ENCODE peak calls at places on chromosomes 12 and 14, in six cellular contexts. U is C1 segment of cervical spinal cord; S is NCI-H1105; C is cerebellar cortex; N is AG09309; B is activated CD4-positive, alpha-beta T cell treated with anti-CD3 and anti-CD28 coated beads, Interleukin-2, amount 10 ng/mL, durations not matched to agents 24 days and 14 days. R is an unnamed sample.

GRCh38 chr12:2284321-2284813 is 231.6 kb downstream of the CACNA1C start:
- DNase-seq in U (no peak), S (no peak), C (no peak), N (no peak), B (no peak), R (no peak)

GRCh38 chr12:25829192-25829591 is 129.3 kb upstream of the RASSF8 start:
- DNase-seq in U (no peak), S (no peak), C (no peak), N (peak), B (no peak), R (no peak)

GRCh38 chr12:108694812-108695278 is 36.5 kb downstream of the CORO1C start:
- DNase-seq in U (no peak), S (no peak), C (no peak), N (no peak), B (no peak), R (no peak)

GRCh38 chr14:96482986-96483385 is 19.2 kb upstream of the PAPOLA start:
- DNase-seq in U (no peak), S (no peak), C (no peak), N (no peak), B (no peak), R (no peak)

GRCh38 chr12:93526786-93527428 is 45.6 kb upstream of the SOCS2 start:
- DNase-seq in U (no peak), S (no peak), C (no peak), N (peak), B (no peak), R (no peak)

GRCh38 chr12:119229205-119229604 is 50.5 kb downstream of the HSPB8 start:
- DNase-seq in U (no peak), S (no peak), C (no peak), N (no peak), B (no peak), R (no peak)

GRCh38 chr12:23028158-23028802 is 403.3 kb downstream of the ETNK1 start:
- DNase-seq in U (no peak), S (no peak), C (no peak), N (no peak), B (no peak), R (no peak)

GRCh38 chr14:68520637-68521556 is 272.0 kb downstream of the ZFP36L1 start:
- DNase-seq in U (no peak), S (no peak), C (no peak), N (no peak), B (no peak), R (no peak)

GRCh38 chr12:561908-562593 is 101.2 kb downstream of the NINJ2 start:
- DNase-seq in U (no peak), S (no peak), C (no peak), N (no peak), B (no peak), R (no peak)

GRCh38 chr14:77859934-77860570 is 60.1 kb downstream of the ADCK1 start:
- DNase-seq in U (no peak), S (no peak), C (no peak), N (no peak), B (no peak), R (no peak)

GRCh38 chr12:85831327-85831990 is 4.8 kb downstream of the RASSF9 start:
- DNase-seq in U (no peak), S (peak), C (no peak), N (no peak), B (no peak), R (no peak)

GRCh38 chr14:92039073-92039719 is 663 bp downstream of the TRIP11 start:
- DNase-seq in U (no peak), S (peak), C (peak), N (peak), B (no peak), R (no peak)

GRCh38 chr12:3998968-3999792 is 126.0 kb upstream of the PARP11 start:
- DNase-seq in U (no peak), S (no peak), C (no peak), N (no peak), B (no peak), R (no peak)

GRCh38 chr12:64670039-64670438 is 59.7 kb downstream of the RASSF3 start:
- DNase-seq in U (no peak), S (no peak), C (no peak), N (no peak), B (peak), R (no peak)

R was measured in GM12891.